ENCODE peak calls at places on chromosomes 7 and 10, in six cellular contexts. G is IMR-90, N is HepG2, I is A549, M is GM12878, W is SK-N-SH. U is an unnamed sample.

GRCh38 chr10:48390933-48391845 is 84.7 kb downstream of the MAPK8 start:
- DNase-seq in G (peak), N (no peak), I (no peak), M (peak), W (no peak), U (no peak)

GRCh38 chr10:102069066-102069465 is 3.9 kb downstream of the HPS6 start:
- DNase-seq in G (no peak), N (no peak), I (no peak), M (no peak), W (no peak), U (no peak)

GRCh38 chr10:541750-542371 is 147.6 kb downstream of the DIP2C start:
- DNase-seq in G (no peak), N (no peak), I (no peak), M (no peak), W (no peak), U (no peak)

GRCh38 chr10:96646251-96646740 is 59.5 kb upstream of the TM9SF3 start:
- DNase-seq in G (no peak), N (no peak), I (no peak), M (no peak), W (no peak), U (no peak)

GRCh38 chr7:96331233-96331632 is 9.3 kb upstream of the SLC25A13 start:
- DNase-seq in G (no peak), N (peak), I (no peak), M (no peak), W (no peak), U (no peak)

GRCh38 chr10:129918401-129918800 is 45.7 kb downstream of the EBF3 start:
- DNase-seq in G (no peak), N (no peak), I (no peak), M (no peak), W (no peak), U (no peak)

GRCh38 chr7:2084331-2084730 is 148.4 kb downstream of the MAD1L1 start:
- DNase-seq in G (no peak), N (no peak), I (no peak), M (no peak), W (no peak), U (no peak)

GRCh38 chr7:144641389-144642044 is 194.3 kb downstream of the TPK1 start:
- DNase-seq in G (no peak), N (no peak), I (no peak), M (no peak), W (no peak), U (no peak)

GRCh38 chr10:6033954-6034353 is 28.2 kb downstream of the IL2RA start:
- DNase-seq in G (no peak), N (no peak), I (no peak), M (no peak), W (no peak), U (peak)

GRCh38 chr10:70672165-70672992 is at the start of gene ADAMTS14:
- DNase-seq in G (no peak), N (no peak), I (peak), M (no peak), W (peak), U (peak)

GRCh38 chr10:72013202-72013945 is 49.2 kb downstream of the CHST3 start:
- DNase-seq in G (no peak), N (no peak), I (no peak), M (no peak), W (peak), U (no peak)

GRCh38 chr7:83001362-83002040 is 161.2 kb downstream of the PCLO start:
- DNase-seq in G (no peak), N (no peak), I (no peak), M (no peak), W (no peak), U (no peak)

GRCh38 chr7:140831724-140832123 is 93.0 kb downstream of the BRAF start:
- DNase-seq in G (no peak), N (no peak), I (no peak), M (no peak), W (no peak), U (no peak)

GRCh38 chr7:138954545-138955475 is 26.4 kb downstream of the KIAA1549 start:
- DNase-seq in G (no peak), N (no peak), I (no peak), M (no peak), W (no peak), U (no peak)

GRCh38 chr7:138948403-138948802 is 32.8 kb downstream of the KIAA1549 start:
- DNase-seq in G (no peak), N (no peak), I (no peak), M (peak), W (no peak), U (no peak)

GRCh38 chr7:138951953-138952352 is 29.2 kb downstream of the KIAA1549 start:
- DNase-seq in G (no peak), N (peak), I (no peak), M (no peak), W (no peak), U (no peak)

GRCh38 chr7:138949421-138950088 is 31.6 kb downstream of the KIAA1549 start:
- DNase-seq in G (no peak), N (no peak), I (no peak), M (no peak), W (no peak), U (no peak)

GRCh38 chr7:138952791-138953190 is 28.4 kb downstream of the KIAA1549 start:
- DNase-seq in G (peak), N (no peak), I (no peak), M (no peak), W (no peak), U (no peak)
- TF ChIP-seq SMC3 in G (no peak), N (no peak), I (no peak), M (no peak), W (no peak), U (no peak)

GRCh38 chr10:73816917-73817729 is 5.7 kb upstream of the NDST2 start:
- DNase-seq in G (no peak), N (no peak), I (no peak), M (no peak), W (no peak), U (peak)
- TF ChIP-seq SMC3 in G (no peak), N (no peak), I (no peak), M (no peak), W (no peak), U (no peak)

GRCh38 chr7:157377436-157378124 is 40.8 kb downstream of the DNAJB6 start:
- DNase-seq in G (no peak), N (no peak), I (no peak), M (no peak), W (no peak), U (no peak)
- TF ChIP-seq SMC3 in G (no peak), N (no peak), I (no peak), M (no peak), W (no peak), U (no peak)

GRCh38 chr7:126792501-126792900 is 460.2 kb downstream of the GRM8 start:
- DNase-seq in G (no peak), N (no peak), I (no peak), M (no peak), W (no peak), U (no peak)

GRCh38 chr7:126790763-126791162 is 462.0 kb downstream of the GRM8 start:
- DNase-seq in G (no peak), N (no peak), I (no peak), M (no peak), W (no peak), U (no peak)

DNA sequence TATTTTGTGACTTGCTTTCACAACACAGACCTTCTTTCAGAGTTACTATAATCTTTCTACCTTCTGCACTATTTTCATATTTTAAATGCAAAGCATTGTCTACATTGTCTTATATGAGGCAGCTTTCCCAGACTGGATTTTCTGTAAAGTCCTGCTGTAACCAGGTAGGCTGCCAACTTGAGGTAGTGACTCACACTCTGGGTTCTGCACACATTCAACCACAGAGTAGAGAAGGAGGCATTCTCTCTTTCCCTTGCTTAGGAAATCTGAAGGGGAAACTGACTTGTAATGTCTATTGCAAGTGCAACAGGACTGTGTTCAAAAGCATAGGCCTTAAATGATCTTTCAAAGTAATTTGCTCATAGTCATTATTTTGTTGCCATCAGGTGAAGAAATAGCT is 461.4 kb downstream of the GRM8 start:
- DNase-seq in G (no peak), N (no peak), I (no peak), M (no peak), W (no peak), U (no peak)
- TF ChIP-seq SMC3 in G (no peak), N (no peak), I (no peak), M (no peak), W (no peak), U (no peak)

DNA sequence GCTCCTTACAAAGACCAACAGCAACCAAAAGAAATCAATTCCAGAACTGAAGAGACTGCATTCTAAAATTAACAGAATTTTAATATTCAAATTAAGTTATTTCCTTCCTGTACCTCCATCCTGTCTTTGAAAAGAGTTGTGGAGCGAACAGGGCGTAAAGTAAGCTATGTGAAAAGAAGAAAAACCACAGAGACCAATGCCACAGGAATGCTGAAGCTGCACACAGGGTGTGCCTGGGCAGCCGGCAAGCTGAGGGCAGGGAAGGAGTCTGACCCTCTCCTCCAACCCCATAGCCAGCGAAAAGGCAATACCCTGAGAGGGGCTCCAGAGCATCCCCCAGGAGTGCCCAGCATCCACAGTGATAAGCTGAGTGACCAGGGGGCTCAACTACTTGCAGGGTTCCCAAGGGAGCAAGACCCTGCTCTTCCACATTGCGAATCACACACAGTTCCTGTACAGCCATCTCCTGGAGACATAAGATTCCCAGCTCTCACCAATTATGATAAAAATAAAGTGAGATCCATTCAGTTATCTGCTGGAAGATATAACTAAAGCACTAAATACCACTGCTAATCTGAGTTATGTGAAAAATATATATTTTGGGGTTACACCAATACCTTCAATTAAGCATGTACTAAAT is 93.8 kb downstream of the PARD3 start:
- DNase-seq in G (peak), N (no peak), I (no peak), M (no peak), W (no peak), U (no peak)
- TF ChIP-seq SMC3 in G (no peak), N (no peak), I (no peak), M (no peak), W (no peak), U (no peak)

DNA sequence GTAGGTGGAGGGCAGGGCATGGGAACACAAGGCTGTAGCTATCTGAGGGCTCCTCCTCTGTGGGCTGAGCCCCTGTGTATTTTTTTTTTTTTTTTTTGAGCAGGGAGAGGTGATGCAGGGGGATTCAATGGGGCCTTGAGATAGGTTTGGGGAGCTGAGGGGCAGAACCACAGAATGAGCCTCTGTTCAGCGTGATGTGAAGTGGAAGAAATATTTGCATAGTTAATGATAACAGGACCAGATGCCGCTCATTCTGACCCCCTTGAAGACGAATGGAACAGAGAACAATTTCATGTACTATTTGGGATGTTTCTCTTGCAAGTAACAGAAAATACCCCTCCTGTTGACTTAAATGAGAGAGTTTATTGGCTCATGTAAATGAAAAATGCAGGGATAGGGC is 69.7 kb upstream of the EMX2 start:
- DNase-seq in G (no peak), N (no peak), I (no peak), M (no peak), W (no peak), U (no peak)
- TF ChIP-seq SMC3 in G (no peak), N (no peak), I (no peak), M (no peak), W (no peak), U (no peak)

GRCh38 chr7:80054356-80054755 is 80.3 kb upstream of the GNAI1 start:
- DNase-seq in G (peak), N (no peak), I (no peak), M (no peak), W (no peak), U (no peak)

GRCh38 chr7:80063855-80064254 is 70.8 kb upstream of the GNAI1 start:
- DNase-seq in G (no peak), N (no peak), I (no peak), M (no peak), W (no peak), U (no peak)

GRCh38 chr7:80057503-80057902 is 77.1 kb upstream of the GNAI1 start:
- DNase-seq in G (no peak), N (peak), I (no peak), M (no peak), W (no peak), U (no peak)

GRCh38 chr7:80060218-80060806 is 74.3 kb upstream of the GNAI1 start:
- DNase-seq in G (peak), N (peak), I (peak), M (no peak), W (peak), U (no peak)
- TF ChIP-seq SMC3 in G (peak), N (no peak), I (peak), M (peak), W (peak), U (no peak)

DNA sequence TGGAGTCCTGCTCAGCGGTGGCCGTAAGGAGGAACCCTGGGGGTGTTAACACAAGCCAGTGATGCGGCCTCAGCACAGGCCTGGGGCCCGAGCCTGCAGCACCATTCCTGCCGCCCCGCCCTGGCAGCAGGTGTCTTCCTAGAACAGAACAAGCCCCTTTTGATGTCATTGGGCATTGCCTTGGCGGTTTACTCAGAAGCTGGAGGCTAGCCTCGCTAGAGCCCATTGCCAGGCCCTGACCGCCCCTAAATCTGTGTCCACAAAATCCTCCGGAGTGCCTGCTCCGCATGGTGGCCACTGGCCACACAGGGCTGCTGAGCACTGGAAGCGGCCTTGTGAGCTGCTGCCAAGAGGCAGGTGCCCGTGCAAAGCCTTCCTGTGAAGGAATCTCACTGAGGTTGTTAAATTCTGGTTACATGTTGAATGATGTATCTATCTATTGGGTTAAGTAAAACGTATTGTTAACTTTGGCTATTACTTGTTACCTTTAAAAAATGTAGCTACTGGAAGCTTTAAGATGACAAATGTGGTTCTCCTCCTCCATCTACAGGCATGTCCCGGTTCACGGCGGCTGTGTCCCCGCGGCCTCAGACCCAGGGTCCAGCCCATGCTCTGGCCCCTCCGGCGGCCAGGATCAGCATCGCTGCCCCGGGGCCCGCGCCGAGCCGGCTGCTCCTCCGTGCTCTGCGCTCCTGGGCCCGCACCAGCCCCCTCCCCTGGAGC is 1.2 kb upstream of the INPP5A start:
- DNase-seq in G (no peak), N (no peak), I (no peak), M (no peak), W (peak), U (peak)
- TF ChIP-seq SMC3 in G (no peak), N (no peak), I (no peak), M (no peak), W (no peak), U (no peak)